ENCODE peak calls at places on chromosome 7, in five cellular contexts. F is lung, I is H9, H is progenitor cell of endocrine pancreas, D is kidney. O is an unnamed sample.

GRCh38 chr7:104045183-104045582 is 55.7 kb upstream of the RELN start:
- DNase-seq in F (no peak), H (no peak), D (no peak), I (no peak), O (no peak)

GRCh38 chr7:14747701-14748100 is 154.8 kb downstream of the DGKB start:
- DNase-seq in I (no peak), H (no peak), D (no peak), F (no peak), O (no peak)

GRCh38 chr7:137245890-137246289 is 97.6 kb downstream of the PTN start:
- DNase-seq in I (no peak), H (no peak), F (no peak), D (no peak), O (no peak)

GRCh38 chr7:157429001-157429679 is 92.3 kb downstream of the DNAJB6 start:
- DNase-seq in H (no peak), D (peak), F (no peak), I (no peak), O (no peak)

GRCh38 chr7:74269757-74270277 is 15.6 kb upstream of the RFC2 start:
- DNase-seq in I (peak), H (peak), F (no peak), D (no peak), O (peak)

GRCh38 chr7:156722427-156722826 is 81.9 kb downstream of the RNF32 start:
- DNase-seq in D (no peak), H (no peak), F (no peak), I (no peak), O (no peak)

GRCh38 chr7:3922175-3922635 is 621.2 kb downstream of the SDK1 start:
- DNase-seq in F (no peak), H (no peak), D (no peak), I (peak), O (peak)

GRCh38 chr7:103795787-103796186 is 193.7 kb downstream of the RELN start:
- DNase-seq in F (no peak), H (no peak), D (no peak), I (no peak), O (no peak)

GRCh38 chr7:38950309-38950708 is 27.4 kb upstream of the POU6F2 start:
- DNase-seq in I (no peak), H (no peak), D (no peak), F (no peak), O (no peak)

GRCh38 chr7:1815051-1815481 is 145.0 kb downstream of the ELFN1 start:
- DNase-seq in D (peak), H (no peak), I (no peak), F (no peak), O (no peak)

GRCh38 chr7:158550886-158551452 is 36.7 kb downstream of the PTPRN2 start:
- DNase-seq in H (no peak), D (no peak), F (no peak), I (no peak), O (no peak)

GRCh38 chr7:101222275-101222830 is 4.4 kb downstream of the ZNHIT1 start:
- DNase-seq in I (no peak), F (no peak), D (no peak), H (no peak), O (no peak)

GRCh38 chr7:6183006-6183405 is 89.4 kb downstream of the CYTH3 start:
- DNase-seq in H (no peak), I (no peak), F (no peak), D (no peak), O (no peak)

GRCh38 chr7:140655511-140656408 is 15.1 kb upstream of the DENND2A start:
- DNase-seq in F (no peak), D (no peak), H (no peak), I (no peak), O (no peak)

GRCh38 chr7:87599336-87599735 is 1.3 kb downstream of the ABCB1 start:
- DNase-seq in H (no peak), F (no peak), D (peak), I (no peak), O (no peak)

GRCh38 chr7:44838751-44839150 is 9.1 kb downstream of the H2AZ2 start:
- DNase-seq in I (no peak), D (no peak), F (no peak), H (no peak), O (no peak)

GRCh38 chr7:15832996-15833395 is 146.5 kb upstream of the MEOX2 start:
- DNase-seq in I (no peak), D (no peak), H (no peak), F (no peak), O (no peak)

GRCh38 chr7:83429493-83429892 is 219.4 kb downstream of the SEMA3E start:
- DNase-seq in F (no peak), H (no peak), D (no peak), I (peak), O (no peak)

GRCh38 chr7:44980393-44981034 is 1.7 kb upstream of the MYO1G start:
- DNase-seq in H (no peak), F (peak), I (no peak), D (peak), O (no peak)

DNA sequence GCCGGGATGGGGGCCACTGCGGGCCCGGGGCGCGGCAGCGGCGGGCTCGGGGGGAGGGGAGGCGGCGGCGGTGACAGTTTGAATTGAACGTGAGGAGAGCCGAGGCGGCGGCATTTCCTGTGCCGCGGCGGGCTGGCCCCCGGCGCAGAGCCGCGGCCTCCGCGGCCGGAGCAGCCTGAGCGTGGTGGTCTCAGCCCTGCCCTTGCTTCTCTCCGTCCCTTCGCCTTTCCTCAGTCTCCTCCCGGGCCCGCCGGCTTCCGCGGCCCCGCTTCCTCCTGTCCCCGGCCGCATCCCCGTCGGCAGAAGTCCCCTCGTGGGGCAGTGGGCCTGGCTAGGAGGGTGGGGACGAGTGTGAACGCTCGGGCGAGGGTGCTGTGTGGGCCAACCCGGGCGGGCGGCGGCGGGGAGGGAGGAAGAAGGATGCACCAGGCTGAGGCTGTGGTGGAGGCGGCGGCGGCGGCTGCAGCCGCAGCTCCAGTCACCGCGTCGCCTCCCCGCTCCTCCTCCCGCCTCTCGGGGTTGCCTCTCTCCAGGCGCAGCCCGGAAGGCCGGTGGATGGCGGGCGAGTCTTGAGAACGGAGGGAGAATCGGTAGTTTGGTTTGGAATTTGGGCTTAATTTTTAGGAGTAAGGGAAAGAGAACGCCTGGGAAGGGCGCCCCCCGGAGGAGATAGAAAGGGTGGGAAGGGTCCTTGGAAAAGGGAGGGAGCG is 690 bp downstream of the SEPTIN7 start:
- DNase-seq in I (peak), D (peak), H (peak), F (peak), O (peak)
- TF ChIP-seq CTCF in I (peak), D (peak), H (peak), F (peak), O (peak)

GRCh38 chr7:55271069-55271468 is 94.1 kb upstream of the LANCL2 start:
- DNase-seq in I (no peak), H (no peak), F (no peak), D (no peak), O (no peak)
- TF ChIP-seq CTCF in I (peak), H (peak), F (no peak), D (no peak), O (no peak)

GRCh38 chr7:67302113-67303039 is 305.7 kb downstream of the TYW1 start:
- DNase-seq in I (peak), F (peak), H (peak), D (peak), O (peak)
- TF ChIP-seq CTCF in I (peak), F (no peak), H (peak), D (no peak), O (no peak)

DNA sequence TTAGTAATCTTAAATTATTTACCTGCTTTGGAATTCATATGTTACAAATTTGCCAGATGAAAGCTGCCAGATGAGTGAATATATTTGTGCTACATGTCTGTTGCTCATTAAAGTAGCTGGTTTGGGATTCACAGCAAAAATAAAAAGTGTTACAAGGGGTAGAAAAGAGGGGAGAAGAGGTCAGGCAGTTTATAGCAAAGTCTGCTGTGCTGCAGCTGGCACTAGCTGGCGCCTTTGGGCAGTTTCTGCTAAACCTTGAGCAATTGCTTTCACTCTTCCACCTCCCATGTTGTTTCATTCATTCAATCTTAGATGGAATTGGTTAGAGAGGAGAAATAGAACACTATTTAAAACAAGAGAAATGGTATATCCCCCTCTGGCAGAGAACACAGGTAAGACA is 404.1 kb upstream of the LRGUK start:
- DNase-seq in H (no peak), F (no peak), I (no peak), D (no peak), O (no peak)
- TF ChIP-seq CTCF in H (no peak), F (no peak), I (no peak), D (no peak), O (no peak)

DNA sequence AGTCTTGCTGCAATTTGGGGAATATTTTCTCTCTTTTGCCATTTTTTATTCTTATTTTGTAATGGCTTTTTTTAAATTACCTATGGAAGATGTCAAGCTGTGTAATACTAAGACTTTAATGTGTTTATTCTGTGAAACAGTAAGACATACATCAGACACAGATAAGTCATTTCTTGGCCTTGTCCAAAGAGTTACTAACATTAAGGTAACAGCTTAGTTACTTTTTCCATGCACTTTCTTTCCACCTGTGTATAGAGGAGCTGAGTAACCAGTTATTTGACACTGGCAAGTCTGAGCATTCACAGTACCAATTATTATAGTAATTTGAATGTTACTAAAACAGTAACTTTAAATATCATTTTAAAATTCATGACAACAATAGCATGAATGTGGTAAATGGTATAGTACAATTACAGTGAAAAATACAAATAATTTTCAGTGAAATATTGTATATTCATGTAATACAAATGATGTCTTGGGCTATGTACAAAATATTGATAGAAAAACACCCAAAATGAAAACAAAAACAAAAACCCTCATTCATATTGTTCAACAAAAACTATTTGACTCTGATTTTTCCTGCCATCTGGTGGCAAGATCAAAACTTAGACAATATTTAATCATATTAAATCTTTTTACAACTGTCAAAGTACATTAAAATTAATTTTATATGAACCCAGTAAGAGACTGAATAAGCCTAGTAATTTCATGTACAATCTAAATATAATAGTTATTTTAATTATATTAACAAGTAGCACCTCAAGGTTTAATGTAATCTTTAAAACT is 259.8 kb upstream of the SEMA3A start:
- DNase-seq in D (no peak), H (no peak), F (no peak), I (no peak), O (no peak)
- TF ChIP-seq CTCF in D (no peak), H (no peak), F (no peak), I (no peak), O (no peak)

GRCh38 chr7:24739306-24739705 is 18.0 kb downstream of the GSDME start:
- DNase-seq in F (no peak), D (no peak), H (no peak), I (no peak), O (no peak)

GRCh38 chr7:24743471-24743870 is 13.8 kb downstream of the GSDME start:
- DNase-seq in I (no peak), H (no peak), F (no peak), D (no peak), O (no peak)

GRCh38 chr7:24740821-24741220 is 16.4 kb downstream of the GSDME start:
- DNase-seq in H (no peak), F (no peak), I (no peak), D (no peak), O (no peak)

GRCh38 chr7:24741691-24742639 is 15.3 kb downstream of the GSDME start:
- DNase-seq in H (no peak), I (no peak), D (no peak), F (no peak), O (no peak)

DNA sequence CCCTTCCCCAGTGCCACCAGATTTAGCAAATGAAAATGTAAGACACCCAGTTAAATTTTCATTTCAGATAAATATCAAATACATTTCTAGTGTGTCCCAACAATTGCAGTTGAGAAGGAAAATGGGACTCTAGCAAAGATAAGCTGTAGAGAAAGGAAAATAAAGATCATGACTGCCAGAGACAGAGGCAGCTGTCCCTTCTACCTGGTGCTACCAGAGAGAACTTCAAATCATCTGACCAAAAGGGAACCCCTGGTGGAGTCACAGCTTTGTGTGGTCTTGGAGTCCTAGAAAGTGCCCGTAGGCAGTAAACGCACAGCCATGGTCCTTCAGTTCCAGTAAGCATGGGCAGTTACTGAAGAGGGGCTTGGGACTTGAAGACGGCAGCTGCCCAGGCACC is 14.5 kb downstream of the GSDME start:
- DNase-seq in D (no peak), H (no peak), F (no peak), I (no peak), O (no peak)
- TF ChIP-seq CTCF in D (no peak), H (no peak), F (no peak), I (no peak), O (no peak)